ENCODE peak calls at places on chromosomes 1 and 21, in five cellular contexts. R is HEK293T, N is NT2/D1, T is H1, F is HepG2. K is an unnamed sample.

GRCh38 chr1:209627349-209628196 is 24.7 kb downstream of the LAMB3 start:
- DNase-seq in F (peak; percentile 46), T (peak; percentile 75), R (peak; percentile 89), N (peak; percentile 92), K (no peak)

GRCh38 chr1:244296010-244296409 is 155.7 kb downstream of the ADSS2 start:
- DNase-seq in F (no peak), R (no peak), T (no peak), N (no peak), K (no peak)

GRCh38 chr1:245520611-245521010 is 365.8 kb downstream of the KIF26B start:
- DNase-seq in T (no peak), F (no peak), N (no peak), R (no peak), K (no peak)

GRCh38 chr1:194309697-194310096 is 1123.3 kb upstream of the B3GALT2 start:
- DNase-seq in R (no peak), F (no peak), T (no peak), N (no peak), K (no peak)

GRCh38 chr1:160883586-160883985 is 1.4 kb downstream of the ITLN1 start:
- DNase-seq in T (no peak), R (no peak), N (no peak), F (no peak), K (no peak)

GRCh38 chr1:24928631-24929090 is 1.4 kb downstream of the RUNX3 start:
- DNase-seq in F (no peak), R (no peak), T (no peak), N (no peak), K (no peak)

GRCh38 chr1:92310185-92310597 is 11.3 kb downstream of the RPAP2 start:
- DNase-seq in F (no peak), T (no peak), R (peak; percentile 28), N (no peak), K (no peak)

GRCh38 chr1:99292946-99293345 is 28.7 kb downstream of the PLPPR4 start:
- DNase-seq in R (no peak), T (no peak), N (no peak), F (no peak), K (no peak)

GRCh38 chr1:231959225-231959884 is 332.8 kb downstream of the DISC1 start:
- DNase-seq in R (no peak), N (no peak), F (no peak), T (no peak), K (no peak)

DNA sequence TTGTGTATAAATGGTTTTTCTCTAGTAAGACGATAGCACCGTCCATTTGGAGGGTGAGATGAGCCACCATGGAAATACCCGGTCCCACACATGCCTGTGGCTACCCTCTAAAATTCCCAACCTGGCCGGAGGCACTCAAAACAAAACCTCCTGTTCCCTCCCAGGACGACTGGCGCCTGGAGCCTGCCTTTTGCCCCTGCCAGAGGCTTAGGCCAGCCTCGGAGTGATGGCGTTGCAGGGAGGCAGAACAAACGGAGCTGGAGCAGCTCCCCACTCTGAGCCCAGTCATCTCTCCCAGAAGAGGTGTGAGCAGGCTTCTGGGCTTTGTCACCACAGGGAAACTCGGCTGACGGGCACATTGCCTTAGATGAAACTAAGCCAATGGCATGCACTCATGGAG is 213.7 kb upstream of the HOOK1 start:
- DNase-seq in N (no peak), R (no peak), F (no peak), T (no peak), K (no peak)
- TF ChIP-seq SUZ12 in N (no peak), R (no peak), F (no peak), T (no peak), K (no peak)

DNA sequence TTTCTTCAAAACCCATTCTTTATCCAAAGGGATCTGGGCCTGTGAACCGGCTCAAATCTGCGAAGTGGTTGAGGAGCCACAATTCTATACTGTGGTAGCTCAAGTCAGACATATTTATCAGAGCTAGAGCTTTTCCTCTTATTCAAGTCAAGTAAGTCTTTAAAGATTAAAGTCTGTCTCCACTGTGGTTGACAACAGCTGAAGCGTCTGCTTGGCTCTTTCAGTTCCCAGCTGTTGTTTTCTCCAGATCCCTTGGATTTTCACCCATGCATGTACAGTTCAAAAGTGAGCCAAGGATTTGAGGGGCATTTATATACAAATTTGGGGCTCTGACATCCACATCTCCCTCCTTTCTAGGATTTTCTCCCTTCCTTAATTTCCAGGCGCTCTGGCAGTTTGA is 66.9 kb downstream of the C1orf185 start:
- DNase-seq in T (no peak), N (no peak), R (no peak), F (no peak), K (no peak)
- TF ChIP-seq SUZ12 in T (no peak), N (no peak), R (no peak), F (no peak), K (no peak)

GRCh38 chr1:236467327-236467641 is 56.5 kb upstream of the LGALS8 start:
- DNase-seq in R (no peak), T (no peak), F (no peak), N (no peak), K (no peak)
- TF ChIP-seq SUZ12 in R (no peak), T (no peak), F (no peak), N (no peak), K (no peak)

GRCh38 chr21:45034556-45035476 is 39.6 kb upstream of the ADARB1 start:
- DNase-seq in N (no peak), F (no peak), T (no peak), R (no peak), K (no peak)
- TF ChIP-seq SUZ12 in N (no peak), F (no peak), T (no peak), R (no peak), K (no peak)

GRCh38 chr1:233867028-233867427 is 37.4 kb upstream of the SLC35F3 start:
- DNase-seq in R (no peak), T (no peak), N (no peak), F (no peak), K (no peak)

GRCh38 chr1:233863901-233864545 is 40.5 kb upstream of the SLC35F3 start:
- DNase-seq in F (no peak), R (no peak), N (no peak), T (no peak), K (no peak)

GRCh38 chr1:233864578-233864977 is 39.9 kb upstream of the SLC35F3 start:
- DNase-seq in N (no peak), T (no peak), F (no peak), R (no peak), K (no peak)

GRCh38 chr1:233865902-233866301 is 38.6 kb upstream of the SLC35F3 start:
- DNase-seq in N (no peak), R (no peak), T (no peak), F (no peak), K (no peak)

GRCh38 chr1:233868461-233868860 is 36.0 kb upstream of the SLC35F3 start:
- DNase-seq in R (no peak), N (no peak), F (no peak), T (no peak), K (no peak)
- TF ChIP-seq SUZ12 in R (no peak), N (no peak), F (no peak), T (no peak), K (no peak)